ENCODE peak calls at places on chromosomes 2 and 18, in four cellular contexts. C is lung, L is B cell, E is AG09319. K is an unnamed sample.

GRCh38 chr2:43174368-43175186 is 51.8 kb downstream of the ZFP36L2 start:
- DNase-seq in L (peak), E (no peak), C (no peak), K (peak)

GRCh38 chr2:42060028-42060427 is 12.2 kb downstream of the PKDCC start:
- DNase-seq in E (no peak), L (no peak), C (no peak), K (no peak)

GRCh38 chr2:163733301-163733938 is 2.4 kb downstream of the FIGN start:
- DNase-seq in E (no peak), L (no peak), C (no peak), K (no peak)

GRCh38 chr2:241772063-241772499 is 4.5 kb upstream of the GAL3ST2 start:
- DNase-seq in C (no peak), L (peak), E (no peak), K (peak)

GRCh38 chr18:68035709-68036522 is 519.4 kb upstream of the DSEL start:
- DNase-seq in C (no peak), L (no peak), E (no peak), K (no peak)

GRCh38 chr2:229133155-229133772 is 137.8 kb downstream of the PID1 start:
- DNase-seq in L (no peak), C (no peak), E (peak), K (no peak)

GRCh38 chr2:70726947-70727725 is 40.9 kb downstream of the ADD2 start:
- DNase-seq in C (no peak), L (no peak), E (no peak), K (no peak)

GRCh38 chr2:150280255-150280654 is 207.2 kb downstream of the RND3 start:
- DNase-seq in C (no peak), L (no peak), E (no peak), K (no peak)

GRCh38 chr2:105768961-105769452 is 24.3 kb downstream of the NCK2 start:
- DNase-seq in E (no peak), C (no peak), L (no peak), K (no peak)

GRCh38 chr2:235582081-235582686 is 88.3 kb downstream of the AGAP1 start:
- DNase-seq in C (no peak), L (no peak), E (no peak), K (no peak)
- TF ChIP-seq CTCF in C (no peak), L (no peak), E (no peak), K (no peak)

DNA sequence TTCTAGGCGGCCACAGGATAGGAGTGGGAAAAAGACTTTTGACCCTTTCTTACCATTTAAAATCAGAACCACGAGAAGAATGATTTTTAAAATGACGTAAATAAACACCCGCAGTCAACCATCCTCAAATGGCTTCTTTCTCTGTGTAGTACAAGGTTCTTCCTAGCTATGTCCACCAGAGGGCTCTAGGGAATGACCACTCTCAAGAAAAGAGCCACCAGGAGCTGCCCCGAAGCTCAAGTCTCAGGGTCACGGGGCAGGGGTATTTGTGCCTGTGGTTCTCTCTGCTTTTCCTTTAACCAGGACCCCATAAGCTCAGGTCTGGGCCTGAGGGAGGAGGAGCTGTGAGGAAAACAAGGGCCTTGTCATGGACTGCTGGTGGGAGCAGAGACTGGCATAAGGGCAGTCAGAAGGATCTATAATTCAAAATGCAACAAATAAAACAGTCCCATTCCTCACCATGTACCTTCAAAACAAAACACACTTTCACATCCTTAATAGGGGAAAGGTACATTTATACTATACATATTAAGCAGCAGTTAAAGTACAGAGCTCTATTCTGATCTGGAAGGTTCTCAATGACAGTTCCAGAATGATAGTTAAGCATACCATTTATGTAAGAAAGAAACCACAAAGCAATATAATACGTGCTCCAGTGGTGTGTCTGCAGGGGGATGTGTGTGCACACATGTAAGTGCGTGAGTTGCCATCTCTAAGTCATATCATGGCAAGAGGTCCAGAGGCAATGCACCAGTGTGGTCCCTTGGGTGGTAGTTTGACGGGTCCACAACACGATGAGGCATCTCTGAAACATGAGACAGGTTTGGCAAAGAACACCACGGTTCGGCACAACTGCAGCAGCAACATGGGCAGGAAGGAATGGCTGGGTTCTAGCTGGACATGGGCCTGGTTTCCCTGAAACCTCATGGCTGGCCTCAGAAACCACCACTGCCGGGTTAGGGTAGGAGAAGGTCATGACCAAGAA is 18.6 kb downstream of the LYPD1 start:
- DNase-seq in L (no peak), E (no peak), C (no peak), K (no peak)
- TF ChIP-seq CTCF in L (no peak), E (peak), C (peak), K (no peak)

DNA sequence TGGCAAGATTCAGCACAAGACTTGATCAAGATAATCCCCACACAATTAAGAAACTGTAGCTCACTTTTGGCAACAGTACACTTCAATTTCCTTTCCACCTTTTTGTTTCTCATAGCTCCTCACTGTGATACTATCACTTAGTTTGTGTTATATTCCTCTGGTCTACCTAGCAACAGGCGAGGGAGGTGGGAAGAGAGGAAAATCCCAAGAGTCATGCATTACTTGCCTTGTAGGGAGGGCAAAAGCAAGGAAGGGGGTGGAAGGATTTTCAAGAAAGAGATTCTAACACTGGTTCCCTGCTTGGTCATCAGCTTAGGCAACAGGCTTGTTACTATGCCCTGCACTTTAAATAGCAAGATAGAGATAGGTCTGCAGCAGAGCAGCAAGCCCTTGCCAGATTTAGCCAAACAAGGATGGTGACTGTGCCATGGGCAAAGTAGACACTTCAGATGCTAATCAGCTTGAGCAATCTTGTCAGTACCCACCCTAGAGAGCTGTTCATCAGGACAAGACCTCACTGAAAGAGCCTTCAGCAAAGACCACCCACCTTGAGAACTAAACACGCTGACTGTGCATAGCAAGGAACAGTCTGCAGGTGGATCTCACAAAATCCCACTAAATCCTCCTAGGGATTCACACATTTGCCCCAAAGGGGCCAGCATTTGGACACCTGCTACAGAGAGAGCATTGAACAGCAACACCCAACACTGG is 134.6 kb downstream of the MBD2 start:
- DNase-seq in C (no peak), L (no peak), E (no peak), K (no peak)
- TF ChIP-seq CTCF in C (no peak), L (no peak), E (no peak), K (no peak)

DNA sequence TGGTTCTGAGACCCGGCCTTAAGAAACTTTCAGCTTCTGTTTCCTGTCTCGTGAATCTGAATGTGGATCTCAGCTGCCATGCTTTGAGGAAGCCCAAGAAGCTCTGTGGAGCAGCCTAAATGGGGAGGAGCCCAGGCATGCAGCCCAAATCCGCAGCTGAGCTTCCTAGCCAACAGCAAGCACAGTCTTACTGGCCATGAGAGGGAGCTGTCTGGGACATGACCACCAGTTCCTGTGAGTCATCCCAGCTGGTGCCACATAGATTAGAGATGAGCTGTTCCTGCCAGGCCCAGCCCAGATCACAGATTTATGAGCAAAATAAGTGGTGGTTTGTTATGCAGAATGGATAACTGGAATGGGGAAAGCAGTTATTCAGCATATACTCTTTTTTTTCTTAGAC is 224.4 kb upstream of the APCDD1 start:
- DNase-seq in L (no peak), C (no peak), E (peak), K (peak)
- TF ChIP-seq CTCF in L (no peak), C (no peak), E (no peak), K (no peak)

GRCh38 chr18:79935499-79935898 is 16.0 kb downstream of the SLC66A2 start:
- DNase-seq in C (no peak), L (no peak), E (no peak), K (no peak)

GRCh38 chr18:79932907-79933306 is 18.5 kb downstream of the SLC66A2 start:
- DNase-seq in C (no peak), E (no peak), L (no peak), K (no peak)

GRCh38 chr18:79935098-79935480 is 16.4 kb downstream of the SLC66A2 start:
- DNase-seq in E (no peak), C (no peak), L (peak), K (no peak)

GRCh38 chr18:79934311-79935097 is 16.9 kb downstream of the SLC66A2 start:
- DNase-seq in L (peak), E (no peak), C (no peak), K (no peak)

GRCh38 chr18:79933765-79934164 is 17.7 kb downstream of the SLC66A2 start:
- DNase-seq in C (no peak), L (no peak), E (no peak), K (no peak)
- TF ChIP-seq CTCF in C (no peak), L (no peak), E (no peak), K (no peak)

K was measured in activated CD8-positive, alpha-beta T cell treated with anti-CD3 and anti-CD28 coated beads for 36 hours.